ENCODE peak calls at places on chromosome 1, in ten cellular contexts. C is prostate gland, T is OCI-LY7, M is cardiac muscle cell, F is brain microvascular endothelial cell, D is uterus, P is BJ, R is AG09309, L is cardiac fibroblast, Z is breast epithelium. B is an unnamed sample.

GRCh38 chr1:196608401-196609113 is at the start of gene KCNT2:
- DNase-seq in C (peak; percentile 12), T (no peak), M (peak; percentile 91), F (peak; percentile 50), D (peak; percentile 65), P (no peak), R (no peak), L (peak; percentile 29), Z (no peak), B (peak; percentile 71)

GRCh38 chr1:10514490-10515235 is 39.9 kb downstream of the PEX14 start:
- DNase-seq in C (peak; percentile 56), T (no peak), M (peak; percentile 49), F (peak; percentile 33), D (no peak), P (no peak), R (no peak), L (peak; percentile 46), Z (no peak), B (no peak)

GRCh38 chr1:64598100-64598571 is 128.2 kb downstream of the CACHD1 start:
- DNase-seq in C (no peak), T (no peak), M (peak; percentile 44), F (peak; percentile 20), D (no peak), P (peak; percentile 31), R (peak; percentile 64), L (peak; percentile 79), Z (no peak), B (peak; percentile 4)

GRCh38 chr1:31744165-31744888 is 19.8 kb downstream of the ADGRB2 start:
- DNase-seq in C (no peak), T (peak; percentile 92), M (no peak), F (no peak), D (no peak), P (no peak), R (no peak), L (no peak), Z (no peak), B (no peak)

GRCh38 chr1:173616859-173617258 is 14.0 kb upstream of the SLC9C2 start:
- DNase-seq in C (no peak), T (no peak), M (no peak), F (no peak), D (no peak), P (no peak), R (no peak), L (no peak), Z (no peak), B (no peak)

GRCh38 chr1:245823408-245824147 is 668.8 kb downstream of the KIF26B start:
- DNase-seq in C (no peak), T (no peak), M (no peak), F (no peak), D (no peak), P (no peak), R (peak; percentile 18), L (no peak), Z (no peak), B (no peak)

GRCh38 chr1:210496063-210496462 is 167.4 kb downstream of the HHAT start:
- DNase-seq in C (no peak), T (no peak), M (peak; percentile 49), F (peak; percentile 67), D (no peak), P (peak; percentile 39), R (peak; percentile 32), L (peak; percentile 3), Z (no peak), B (no peak)

GRCh38 chr1:77900687-77901293 is 12.4 kb downstream of the NEXN start:
- DNase-seq in C (peak; percentile 11), T (peak; percentile 61), M (peak; percentile 74), F (peak; percentile 32), D (peak; percentile 35), P (peak; percentile 10), R (no peak), L (peak; percentile 77), Z (no peak), B (peak; percentile 44)

GRCh38 chr1:241688940-241689368 is 36.9 kb downstream of the WDR64 start:
- DNase-seq in C (no peak), T (no peak), M (no peak), F (peak; percentile 47), D (no peak), P (no peak), R (no peak), L (peak; percentile 87), Z (no peak), B (no peak)

GRCh38 chr1:227793948-227794812 is 21.3 kb upstream of the PRSS38 start:
- DNase-seq in C (peak; percentile 52), T (no peak), M (peak; percentile 90), F (peak; percentile 47), D (peak; percentile 85), P (peak; percentile 76), R (peak; percentile 75), L (peak; percentile 42), Z (no peak), B (no peak)

GRCh38 chr1:207713529-207713928 is 38.3 kb upstream of the CD46 start:
- DNase-seq in C (no peak), T (no peak), M (no peak), F (no peak), D (no peak), P (no peak), R (no peak), L (no peak), Z (no peak), B (no peak)
- TF ChIP-seq CTCF in C (no peak), T (peak; percentile 22), M (no peak), F (no peak), D (no peak), P (no peak), R (no peak), L (no peak), Z (no peak), B (no peak)

GRCh38 chr1:67759692-67760029 is 73.6 kb downstream of the GNG12 start:
- DNase-seq in C (no peak), T (no peak), M (peak; percentile 16), F (no peak), D (no peak), P (no peak), R (no peak), L (peak; percentile 73), Z (no peak), B (no peak)

GRCh38 chr1:67761054-67761453 is 72.2 kb downstream of the GNG12 start:
- DNase-seq in C (no peak), T (no peak), M (no peak), F (no peak), D (no peak), P (no peak), R (no peak), L (no peak), Z (no peak), B (no peak)

GRCh38 chr1:67760030-67760821 is 73.0 kb downstream of the GNG12 start:
- DNase-seq in C (peak; percentile 73), T (peak; percentile 84), M (peak; percentile 76), F (peak; percentile 85), D (peak; percentile 51), P (no peak), R (no peak), L (peak; percentile 86), Z (peak; percentile 73), B (peak; percentile 67)

GRCh38 chr1:67759066-67759465 is 74.1 kb downstream of the GADD45A start:
- DNase-seq in C (no peak), T (no peak), M (no peak), F (no peak), D (no peak), P (no peak), R (no peak), L (no peak), Z (no peak), B (no peak)

GRCh38 chr1:67761730-67762129 is 71.5 kb downstream of the GNG12 start:
- DNase-seq in C (no peak), T (no peak), M (no peak), F (no peak), D (no peak), P (no peak), R (no peak), L (no peak), Z (no peak), B (no peak)
- TF ChIP-seq CTCF in C (no peak), T (peak; percentile 12), M (no peak), F (no peak), D (no peak), P (no peak), R (no peak), L (no peak), Z (no peak), B (no peak)

GRCh38 chr1:6472391-6472790 is 6.4 kb upstream of the TNFRSF25 start:
- DNase-seq in C (no peak), T (no peak), M (no peak), F (no peak), D (no peak), P (no peak), R (no peak), L (no peak), Z (no peak), B (peak; percentile 54)

GRCh38 chr1:6471969-6472368 is 6.0 kb upstream of the TNFRSF25 start:
- DNase-seq in C (peak; percentile 35), T (no peak), M (no peak), F (no peak), D (no peak), P (no peak), R (no peak), L (no peak), Z (no peak), B (peak; percentile 80)

GRCh38 chr1:6473156-6473555 is 7.2 kb upstream of the TNFRSF25 start:
- DNase-seq in C (no peak), T (no peak), M (no peak), F (no peak), D (no peak), P (no peak), R (no peak), L (no peak), Z (no peak), B (no peak)

GRCh38 chr1:6470132-6471085 is 4.4 kb upstream of the TNFRSF25 start:
- DNase-seq in C (no peak), T (no peak), M (no peak), F (no peak), D (no peak), P (no peak), R (no peak), L (no peak), Z (no peak), B (no peak)

DNA sequence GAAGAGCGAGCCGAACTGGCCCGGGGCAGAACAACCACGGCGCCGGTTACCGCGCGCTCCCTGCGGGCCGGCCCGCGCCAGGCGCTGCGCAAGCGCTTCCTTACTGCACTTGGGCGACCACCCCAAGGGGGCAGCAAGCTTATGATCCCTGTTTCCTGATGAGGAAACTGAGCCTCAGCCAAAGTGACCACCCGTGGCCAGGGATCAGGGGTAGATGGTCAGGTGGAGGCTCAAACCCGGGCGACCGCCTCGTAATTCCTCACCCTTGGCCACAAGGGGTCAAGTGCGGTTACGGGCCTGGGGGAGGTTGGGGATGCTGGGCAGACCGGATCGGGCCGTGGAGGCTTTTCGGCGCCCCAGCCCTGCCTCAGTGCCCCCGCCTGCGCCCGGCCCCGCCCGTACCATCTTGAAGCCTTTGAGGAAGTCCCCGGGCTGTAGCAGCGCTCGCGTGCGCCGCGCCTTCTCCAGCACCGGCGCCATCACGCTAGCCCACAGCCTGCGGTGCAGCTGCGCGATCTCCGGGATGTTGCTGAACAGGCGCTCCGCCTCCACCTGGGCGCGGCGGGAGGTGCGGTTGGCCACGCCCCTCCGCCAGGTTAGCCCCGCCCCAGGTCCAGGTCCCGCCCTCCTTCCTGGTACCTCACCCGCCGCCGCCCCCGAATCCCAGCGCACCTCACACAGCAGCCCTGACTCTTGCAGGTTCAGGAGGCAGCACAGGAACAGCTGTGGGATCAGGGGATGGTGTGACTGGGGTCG is 5.3 kb upstream of the TNFRSF25 start:
- DNase-seq in C (no peak), T (no peak), M (no peak), F (no peak), D (no peak), P (no peak), R (no peak), L (no peak), Z (no peak), B (peak; percentile 89)
- TF ChIP-seq CTCF in C (no peak), T (no peak), M (no peak), F (no peak), D (no peak), P (no peak), R (no peak), L (no peak), Z (no peak), B (no peak)

GRCh38 chr1:147647796-147648633 is 22.3 kb downstream of the ACP6 start:
- DNase-seq in C (no peak), T (no peak), M (no peak), F (no peak), D (no peak), P (no peak), R (no peak), L (no peak), Z (no peak), B (no peak)
- TF ChIP-seq CTCF in C (no peak), T (no peak), M (no peak), F (no peak), D (no peak), P (no peak), R (no peak), L (no peak), Z (no peak), B (no peak)